ENCODE peak calls at places on chromosomes 12 and 14, in six cellular contexts. E, M, V, R, I and U are unnamed samples.

GRCh38 chr12:17215754-17216153 is 609.8 kb upstream of the LMO3 start:
- DNase-seq in E (no peak), M (no peak), V (no peak), R (no peak), I (no peak), U (no peak)

GRCh38 chr12:17652436-17652835 is 437.6 kb downstream of the RERGL start:
- DNase-seq in E (no peak), M (no peak), V (no peak), R (no peak), I (no peak), U (no peak)

GRCh38 chr14:92962031-92962830 is 39.3 kb downstream of the CHGA start:
- DNase-seq in E (no peak), M (no peak), V (no peak), R (no peak), I (no peak), U (no peak)

GRCh38 chr12:58033831-58034230 is 92.5 kb downstream of the ATP23 start:
- DNase-seq in E (no peak), M (no peak), V (no peak), R (no peak), I (no peak), U (no peak)

GRCh38 chr12:5565933-5566632 is 134.2 kb downstream of the NTF3 start:
- DNase-seq in E (peak; percentile 28), M (no peak), V (no peak), R (no peak), I (no peak), U (no peak)

GRCh38 chr14:39431416-39432178 is 636 bp downstream of the FBXO33 start:
- DNase-seq in E (peak; percentile 66), M (peak; percentile 35), V (no peak), R (peak; percentile 51), I (peak; percentile 25), U (peak; percentile 25)

GRCh38 chr14:56648508-56649301 is 69.1 kb downstream of the TMEM260 start:
- DNase-seq in E (no peak), M (no peak), V (no peak), R (no peak), I (no peak), U (no peak)

GRCh38 chr14:93316716-93317115 is 16.1 kb downstream of the BTBD7 start:
- DNase-seq in E (no peak), M (no peak), V (no peak), R (no peak), I (no peak), U (no peak)

GRCh38 chr12:109582636-109583035 is 9.0 kb downstream of the MVK start:
- DNase-seq in E (no peak), M (peak; percentile 13), V (no peak), R (peak; percentile 39), I (no peak), U (no peak)

GRCh38 chr12:14777271-14777670 is 26.0 kb downstream of the WBP11 start:
- DNase-seq in E (no peak), M (no peak), V (no peak), R (peak; percentile 77), I (no peak), U (no peak)

GRCh38 chr14:92645841-92646478 is 102.5 kb downstream of the LGMN start:
- DNase-seq in E (no peak), M (no peak), V (no peak), R (no peak), I (no peak), U (no peak)

GRCh38 chr12:123050331-123050809 is 69.9 kb downstream of the ARL6IP4 start:
- DNase-seq in E (no peak), M (no peak), V (no peak), R (no peak), I (no peak), U (no peak)
- TF ChIP-seq POLR2AphosphoS5 in E (no peak), M (no peak), V (no peak), R (no peak), I (no peak), U (no peak)

GRCh38 chr12:65699251-65699650 is 125.0 kb upstream of the HMGA2 start:
- DNase-seq in E (no peak), M (no peak), V (no peak), R (no peak), I (no peak), U (no peak)
- TF ChIP-seq POLR2A in E (no peak), M (no peak), V (no peak), R (no peak), I (no peak), U (no peak)

GRCh38 chr14:23618415-23618988 is 17.7 kb upstream of the DHRS2 start:
- DNase-seq in E (no peak), M (no peak), V (no peak), R (no peak), I (no peak), U (no peak)
- TF ChIP-seq TAF1 in E (no peak), M (no peak), V (no peak), R (no peak), I (no peak), U (no peak)

GRCh38 chr14:32202941-32203882 is at the start of gene RNU6-8:
- DNase-seq in E (peak; percentile 85), M (peak; percentile 87), V (peak; percentile 57), R (peak; percentile 96), I (peak; percentile 54), U (peak; percentile 46)

GRCh38 chr14:32201816-32202467 is at the start of gene RNU6-7:
- DNase-seq in E (peak; percentile 52), M (peak; percentile 63), V (no peak), R (peak; percentile 61), I (no peak), U (no peak)

GRCh38 chr14:32200368-32201195 is 1.3 kb upstream of the RNU6-7 start:
- DNase-seq in E (no peak), M (no peak), V (no peak), R (no peak), I (no peak), U (no peak)

GRCh38 chr14:32202468-32202865 is 602 bp downstream of the RNU6-8 start:
- DNase-seq in E (no peak), M (peak; percentile 9), V (no peak), R (peak; percentile 60), I (no peak), U (no peak)

DNA sequence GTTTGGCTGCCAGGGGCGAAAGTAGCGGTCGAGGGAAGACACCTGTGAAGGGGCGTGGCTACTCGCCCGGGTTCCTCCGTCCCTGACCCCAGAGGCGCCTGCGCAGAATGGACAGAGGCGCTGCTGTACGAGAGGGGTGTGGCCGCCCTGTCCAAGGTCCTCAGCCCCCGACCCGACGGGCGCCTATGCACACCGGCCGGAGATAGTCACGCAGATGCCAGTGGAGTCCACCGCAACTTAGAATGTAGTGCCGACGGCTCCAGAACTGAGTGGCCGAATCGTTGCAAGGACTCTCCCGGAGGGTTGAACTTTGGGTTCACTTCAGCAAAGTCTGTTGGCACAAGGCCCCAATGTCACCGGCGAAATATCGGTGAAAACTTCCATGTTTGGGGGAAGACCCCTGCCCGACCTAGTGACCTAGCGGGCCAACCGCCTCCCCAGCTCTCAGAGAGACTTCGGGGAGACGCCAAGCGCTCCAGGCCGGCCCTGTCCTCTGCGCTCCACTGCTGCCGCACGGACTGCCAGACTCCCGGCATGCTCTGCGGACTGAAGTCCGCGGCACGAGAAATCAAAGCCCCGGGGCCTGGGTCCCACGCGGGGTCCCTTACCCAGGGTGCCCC is 539 bp upstream of the RNU6-7 start:
- DNase-seq in E (peak; percentile 95), M (peak; percentile 91), V (no peak), R (peak; percentile 98), I (peak; percentile 32), U (peak; percentile 33)
- TF ChIP-seq POLR2AphosphoS5 in E (no peak), M (no peak), V (no peak), R (peak; percentile 99), I (no peak), U (no peak)

DNA sequence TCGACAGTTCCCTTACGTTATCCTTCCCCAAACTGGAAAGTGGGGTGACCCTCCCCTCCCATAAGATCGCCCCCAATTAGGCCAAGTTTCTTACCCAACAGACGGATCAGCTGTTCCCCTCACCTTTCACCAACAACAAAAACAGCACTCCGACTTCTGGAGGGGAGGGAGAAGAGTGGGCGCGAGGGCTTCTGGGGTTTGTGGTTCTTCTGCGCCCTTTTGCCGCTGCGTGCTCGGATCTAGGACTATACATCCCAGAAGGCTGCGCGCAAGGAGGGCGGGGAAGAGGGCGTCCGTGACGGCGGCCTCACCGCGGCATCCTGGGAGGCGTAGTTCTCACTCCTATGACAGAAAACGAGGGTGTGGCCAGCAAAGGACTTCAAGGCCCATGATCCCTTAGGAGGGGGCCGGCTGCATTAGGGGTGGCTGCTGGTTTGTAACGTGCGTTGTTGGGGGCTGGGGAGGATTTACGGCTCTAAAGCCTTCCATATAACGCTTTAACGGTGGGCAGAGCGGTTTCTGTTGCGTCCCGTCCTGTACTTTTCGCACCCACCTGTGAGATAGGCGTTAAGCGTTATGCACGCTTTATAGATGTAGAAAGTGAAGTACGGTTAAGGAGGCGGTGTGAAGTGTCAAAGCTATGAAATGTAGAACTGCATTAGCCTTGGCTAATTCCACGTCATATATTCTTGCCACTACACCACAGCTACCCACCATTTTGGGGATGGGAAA is at the start of gene CALCOCO1:
- DNase-seq in E (peak; percentile 90), M (peak; percentile 99), V (peak; percentile 95), R (peak; percentile 95), I (peak; percentile 92), U (peak; percentile 93)
- TF ChIP-seq POLR2A in E (no peak), M (peak; percentile 83), V (peak; percentile 68), R (peak; percentile 80), I (no peak), U (peak; percentile 22)

GRCh38 chr12:90801776-90802175 is 153.2 kb downstream of the CCER1 start:
- DNase-seq in E (no peak), M (no peak), V (no peak), R (no peak), I (no peak), U (no peak)
- TF ChIP-seq TAF1 in E (no peak), M (no peak), V (no peak), R (no peak), I (no peak), U (no peak)

GRCh38 chr14:51507556-51508511 is 143.9 kb upstream of the FRMD6 start:
- DNase-seq in E (no peak), M (no peak), V (no peak), R (no peak), I (no peak), U (no peak)
- TF ChIP-seq POLR2AphosphoS5 in E (no peak), M (no peak), V (no peak), R (no peak), I (no peak), U (no peak)